ENCODE peak calls at places on chromosomes 4 and X, in ten cellular contexts. Q is caudate nucleus, W is NCI-H1930, U is HFF-Myc, T is fibroblast of lung, J is omental fat pad, A is AG09319, O is cerebellar cortex, P is Caki2, C is NCI-H1092 treated with DMSO at 0.1 percent for 48 hours. I is an unnamed sample.

GRCh38 chrX:20263474-20263873 is 3.2 kb downstream of the RPS6KA3 start:
- DNase-seq in P (peak; percentile 25), U (no peak), J (no peak), A (no peak), C (no peak), T (peak; percentile 61), O (no peak), W (no peak), Q (no peak), I (no peak)

GRCh38 chrX:107503996-107504395 is 54.5 kb downstream of the FRMPD3 start:
- DNase-seq in O (no peak), W (no peak), P (no peak), J (no peak), C (no peak), A (no peak), T (no peak), U (no peak), Q (no peak), I (no peak)

GRCh38 chrX:16822723-16823122 is 36.5 kb downstream of the TXLNG start:
- DNase-seq in J (no peak), T (peak; percentile 83), A (no peak), P (no peak), O (no peak), C (no peak), W (no peak), U (no peak), Q (no peak), I (no peak)

GRCh38 chr4:26613242-26613641 is 29.4 kb downstream of the TBC1D19 start:
- DNase-seq in T (no peak), J (no peak), U (no peak), O (no peak), P (no peak), W (no peak), Q (no peak), A (no peak), C (no peak), I (no peak)

GRCh38 chrX:46913710-46914109 is 1.5 kb downstream of the JADE3 start:
- DNase-seq in J (no peak), C (no peak), U (no peak), T (peak; percentile 27), O (peak; percentile 4), W (no peak), Q (no peak), A (no peak), P (no peak), I (no peak)

GRCh38 chrX:15953801-15954200 is 99.2 kb upstream of the AP1S2 start:
- DNase-seq in W (no peak), Q (no peak), T (no peak), A (no peak), O (no peak), J (no peak), U (no peak), C (no peak), P (no peak), I (no peak)

GRCh38 chr4:139603576-139604387 is 47.8 kb upstream of the SETD7 start:
- DNase-seq in A (no peak), P (peak; percentile 61), J (no peak), W (peak; percentile 53), T (peak; percentile 52), C (peak; percentile 67), O (peak; percentile 66), Q (no peak), U (peak; percentile 46), I (no peak)

GRCh38 chr4:143240920-143241319 is 56.2 kb downstream of the USP38 start:
- DNase-seq in J (no peak), W (no peak), A (no peak), P (no peak), O (no peak), C (no peak), U (no peak), Q (no peak), T (peak; percentile 17), I (no peak)

GRCh38 chrX:77962068-77962902 is 7.2 kb downstream of the PGAM4 start:
- DNase-seq in O (no peak), J (no peak), U (no peak), Q (no peak), W (no peak), A (no peak), C (no peak), P (no peak), T (peak; percentile 18), I (no peak)

GRCh38 chr4:147640331-147640730 is 23.1 kb downstream of the TMEM184C start:
- DNase-seq in Q (no peak), J (no peak), P (no peak), O (no peak), C (no peak), T (peak; percentile 66), U (peak; percentile 31), A (no peak), W (no peak), I (no peak)

GRCh38 chr4:41069838-41070237 is 144.5 kb downstream of the APBB2 start:
- DNase-seq in P (no peak), J (no peak), Q (no peak), A (no peak), W (no peak), T (no peak), O (no peak), U (no peak), C (peak; percentile 72), I (no peak)

GRCh38 chr4:54840992-54841768 is 183.4 kb downstream of the KIT start:
- DNase-seq in P (no peak), Q (peak; percentile 7), U (no peak), J (no peak), A (no peak), T (no peak), O (no peak), W (peak; percentile 86), C (no peak), I (peak; percentile 9)

GRCh38 chr4:73257995-73258667 is 467 bp downstream of the ANKRD17 start:
- DNase-seq in P (no peak), Q (no peak), T (peak; percentile 52), O (peak; percentile 55), J (no peak), C (peak; percentile 54), A (no peak), U (no peak), W (no peak), I (peak; percentile 37)

GRCh38 chr4:69098470-69098869 is 2.2 kb downstream of the UGT2B7 start:
- DNase-seq in A (no peak), C (no peak), W (no peak), O (no peak), U (no peak), Q (no peak), T (no peak), P (no peak), J (no peak), I (no peak)

GRCh38 chrX:140733766-140734342 is 24.3 kb downstream of the LINC00632 start:
- DNase-seq in O (peak; percentile 63), U (peak; percentile 5), C (peak; percentile 4), P (peak; percentile 12), A (no peak), W (peak; percentile 22), Q (no peak), J (no peak), T (peak; percentile 29), I (no peak)

GRCh38 chr4:8185280-8185679 is 13.8 kb upstream of the SH3TC1 start:
- DNase-seq in A (peak; percentile 48), T (peak; percentile 88), J (no peak), C (no peak), W (no peak), P (no peak), U (peak; percentile 43), Q (no peak), O (no peak), I (no peak)

GRCh38 chrX:51891245-51891644 is 2.2 kb upstream of the MAGED1 start:
- DNase-seq in Q (no peak), C (no peak), J (no peak), P (no peak), U (no peak), A (no peak), T (no peak), O (no peak), W (no peak), I (no peak)

GRCh38 chr4:4914965-4915845 is 55.7 kb downstream of the MSX1 start:
- DNase-seq in U (no peak), Q (no peak), C (no peak), A (no peak), J (no peak), W (no peak), O (no peak), P (no peak), T (no peak), I (no peak)

GRCh38 chr4:137267024-137267423 is 265.3 kb downstream of the PCDH18 start:
- DNase-seq in Q (no peak), O (no peak), J (no peak), A (no peak), W (no peak), U (no peak), T (peak; percentile 78), C (no peak), P (no peak), I (no peak)